ENCODE peak calls at places on chromosomes 11 and 22, in five cellular contexts. D, Q, L, K and R are unnamed samples.
A peak's percentile ranks its signal among the peaks of the same experiment; 100 is the strongest.

GRCh38 chr22:24455751-24456426 is 28.5 kb downstream of the ADORA2A start:
- DNase-seq in L (peak; percentile 46), Q (no peak), K (peak; percentile 55), D (no peak), R (no peak)

GRCh38 chr11:128814856-128815705 is 52.0 kb downstream of the KCNJ1 start:
- DNase-seq in L (peak; percentile 57), D (no peak), Q (no peak), K (peak; percentile 93), R (peak; percentile 61)

GRCh38 chr11:75793966-75794365 is 21.0 kb upstream of the UVRAG start:
- DNase-seq in Q (no peak), K (no peak), L (no peak), D (no peak), R (no peak)

GRCh38 chr11:121800704-121801516 is 315.1 kb downstream of the BLID start:
- DNase-seq in K (peak; percentile 45), L (no peak), Q (no peak), D (no peak), R (no peak)

GRCh38 chr11:33701831-33702230 is 1.2 kb upstream of the C11orf91 start:
- DNase-seq in K (peak; percentile 77), D (no peak), Q (no peak), L (peak; percentile 97), R (peak; percentile 77)

GRCh38 chr22:45218974-45219373 is 21.7 kb downstream of the KIAA0930 start:
- DNase-seq in L (no peak), Q (no peak), D (no peak), K (no peak), R (no peak)

GRCh38 chr22:49290286-49290685 is 537.4 kb downstream of the BRD1 start:
- DNase-seq in K (no peak), D (no peak), Q (no peak), L (no peak), R (no peak)

GRCh38 chr22:29028468-29028867 is 33.2 kb downstream of the C22orf31 start:
- DNase-seq in Q (no peak), D (no peak), L (no peak), K (no peak), R (no peak)

GRCh38 chr22:37331811-37332536 is 49.7 kb downstream of the CYTH4 start:
- DNase-seq in Q (no peak), K (no peak), D (no peak), L (peak; percentile 18), R (no peak)

GRCh38 chr11:33391893-33392251 is 134.7 kb downstream of the HIPK3 start:
- DNase-seq in K (no peak), Q (no peak), L (no peak), D (no peak), R (no peak)

GRCh38 chr22:31377609-31378008 is 21.8 kb upstream of the DRG1 start:
- DNase-seq in D (no peak), Q (no peak), K (peak; percentile 83), L (no peak), R (no peak)

GRCh38 chr11:120401506-120401905 is 65.3 kb downstream of the ARHGEF12 start:
- DNase-seq in L (no peak), K (no peak), Q (no peak), D (no peak), R (no peak)

GRCh38 chr11:57424802-57425564 is 1.9 kb downstream of the SLC43A3 start:
- DNase-seq in K (peak; percentile 97), Q (peak; percentile 73), L (peak; percentile 59), D (peak; percentile 60), R (peak; percentile 93)

GRCh38 chr11:130638624-130639023 is 190.2 kb downstream of the ADAMTS15 start:
- DNase-seq in K (no peak), L (no peak), D (no peak), Q (no peak), R (no peak)

GRCh38 chr11:46162700-46163099 is 41.4 kb upstream of the PHF21A start:
- DNase-seq in L (no peak), D (no peak), K (no peak), Q (no peak), R (no peak)

GRCh38 chr22:19429950-19430889 is 1.3 kb downstream of the HIRA start:
- DNase-seq in L (peak; percentile 26), Q (no peak), K (peak; percentile 82), D (peak; percentile 39), R (peak; percentile 55)

GRCh38 chr11:393219-394033 is 583 bp upstream of the PKP3 start:
- DNase-seq in K (peak; percentile 76), Q (no peak), L (no peak), D (no peak), R (peak; percentile 75)

GRCh38 chr11:35541621-35542375 is 16.4 kb upstream of the PAMR1 start:
- DNase-seq in L (no peak), K (peak; percentile 93), Q (no peak), D (no peak), R (peak; percentile 69)

GRCh38 chr11:63847363-63847762 is 8.5 kb downstream of the MARK2 start:
- DNase-seq in Q (no peak), L (no peak), K (no peak), D (no peak), R (no peak)